ENCODE peak calls at places on chromosomes 3 and 15, in four cellular contexts. T is adrenal gland, L is thoracic aorta, V is mammary epithelial cell. U is an unnamed sample.

GRCh38 chr3:33313331-33313730 is 36.1 kb downstream of the FBXL2 start:
- DNase-seq in T (no peak), L (no peak), V (no peak), U (no peak)

GRCh38 chr3:194136519-194137313 is 768 bp downstream of the HES1 start:
- DNase-seq in T (no peak), L (peak; percentile 5), V (no peak), U (peak; percentile 65)

GRCh38 chr3:14523792-14524191 is 16.4 kb downstream of the GRIP2 start:
- DNase-seq in T (peak; percentile 8), L (no peak), V (no peak), U (peak; percentile 6)

GRCh38 chr15:39135989-39136388 is 444.9 kb upstream of the THBS1 start:
- DNase-seq in T (no peak), L (no peak), V (peak; percentile 51), U (peak; percentile 88)

GRCh38 chr3:9970020-9970652 is 16.5 kb downstream of the EMC3 start:
- DNase-seq in T (no peak), L (no peak), V (peak; percentile 58), U (peak; percentile 53)

GRCh38 chr15:60673918-60674558 is 195.1 kb upstream of the ICE2 start:
- DNase-seq in T (peak; percentile 73), L (peak; percentile 41), V (peak; percentile 91), U (peak; percentile 89)

GRCh38 chr15:65839354-65839901 is 29.9 kb upstream of the RAB11A start:
- DNase-seq in T (no peak), L (no peak), V (no peak), U (no peak)

GRCh38 chr3:12017487-12017886 is 13.3 kb downstream of the SYN2 start:
- DNase-seq in T (no peak), L (no peak), V (no peak), U (no peak)

GRCh38 chr3:129346690-129347440 is 68.2 kb downstream of the HMCES start:
- DNase-seq in T (peak; percentile 33), L (no peak), V (no peak), U (no peak)

GRCh38 chr3:129756871-129757270 is 136.6 kb downstream of the TMCC1 start:
- DNase-seq in T (no peak), L (no peak), V (no peak), U (peak; percentile 31)

GRCh38 chr15:92747047-92747446 is 91.5 kb upstream of the FAM174B start:
- DNase-seq in T (no peak), L (no peak), V (no peak), U (no peak)

GRCh38 chr15:100703032-100703578 is 100.7 kb downstream of the ASB7 start:
- DNase-seq in T (no peak), L (no peak), V (peak; percentile 74), U (no peak)

GRCh38 chr15:41869770-41870688 is 23.8 kb downstream of the SPTBN5 start:
- DNase-seq in T (no peak), L (no peak), V (no peak), U (no peak)

GRCh38 chr3:182978387-182978786 is 2.0 kb downstream of the DCUN1D1 start:
- DNase-seq in T (no peak), L (no peak), V (no peak), U (no peak)

GRCh38 chr3:31704651-31705179 is 172.0 kb downstream of the STT3B start:
- DNase-seq in T (peak; percentile 90), L (no peak), V (peak; percentile 50), U (peak; percentile 75)

GRCh38 chr15:62928242-62928995 is 114.1 kb upstream of the TPM1 start:
- DNase-seq in T (peak; percentile 47), L (peak; percentile 40), V (peak; percentile 88), U (peak; percentile 85)

GRCh38 chr3:46065294-46065705 is 38.0 kb upstream of the XCR1 start:
- DNase-seq in T (peak; percentile 28), L (no peak), V (peak; percentile 87), U (no peak)

GRCh38 chr3:132283440-132283839 is 33.8 kb upstream of the ACP3 start:
- DNase-seq in T (no peak), L (no peak), V (no peak), U (no peak)

GRCh38 chr15:78437107-78437761 is 782 bp upstream of the IREB2 start:
- DNase-seq in T (no peak), L (no peak), V (no peak), U (no peak)

GRCh38 chr15:33201376-33202189 is 7.1 kb upstream of the FMN1 start:
- DNase-seq in T (peak; percentile 89), L (no peak), V (peak; percentile 91), U (no peak)

GRCh38 chr3:16143870-16144568 is 30.5 kb upstream of the GALNT15 start:
- DNase-seq in T (no peak), L (no peak), V (no peak), U (no peak)

GRCh38 chr15:42650208-42651066 is 75.0 kb downstream of the STARD9 start:
- DNase-seq in T (peak; percentile 65), L (peak; percentile 28), V (peak; percentile 85), U (peak; percentile 55)

GRCh38 chr15:61037031-61037430 is 192.1 kb downstream of the RORA start:
- DNase-seq in T (no peak), L (no peak), V (no peak), U (no peak)

GRCh38 chr3:14364580-14365292 is 37.7 kb upstream of the SLC6A6 start:
- DNase-seq in T (no peak), L (no peak), V (no peak), U (no peak)

GRCh38 chr3:52769786-52770445 is 824 bp downstream of the NEK4 start:
- DNase-seq in T (no peak), L (no peak), V (peak; percentile 17), U (no peak)

GRCh38 chr15:60477991-60478632 is 830 bp downstream of the ICE2 start:
- DNase-seq in T (no peak), L (no peak), V (peak; percentile 28), U (no peak)

GRCh38 chr15:79978694-79979519 is 7.9 kb upstream of the BCL2A1 start:
- DNase-seq in T (no peak), L (no peak), V (peak; percentile 64), U (peak; percentile 37)

GRCh38 chr3:197737319-197737649 is 580 bp upstream of the RUBCN start:
- DNase-seq in T (no peak), L (no peak), V (no peak), U (no peak)

GRCh38 chr3:197734667-197735318 is 1.9 kb downstream of the RUBCN start:
- DNase-seq in T (no peak), L (no peak), V (no peak), U (no peak)

GRCh38 chr3:197736491-197737318 is at the start of gene RUBCN:
- DNase-seq in T (peak; percentile 96), L (peak; percentile 84), V (peak; percentile 96), U (peak; percentile 74)

GRCh38 chr3:197736010-197736490 is 654 bp downstream of the RUBCN start:
- DNase-seq in T (no peak), L (no peak), V (peak; percentile 36), U (no peak)

GRCh38 chr3:197737749-197738462 is 1.2 kb upstream of the RUBCN start:
- DNase-seq in T (no peak), L (no peak), V (no peak), U (no peak)
- H3K4me3 ChIP-seq in T (no peak overlapping the region), L (peak overlapping the region; percentile 99), V (peak overlapping the region; percentile 69), U (no peak overlapping the region)

GRCh38 chr3:42801048-42801620 is 3.2 kb downstream of the HIGD1A start:
- DNase-seq in T (no peak), L (no peak), V (no peak), U (no peak)

GRCh38 chr3:42802876-42803799 is 1.2 kb downstream of the HIGD1A start:
- DNase-seq in T (no peak), L (no peak), V (peak; percentile 39), U (no peak)

GRCh38 chr3:42803800-42804112 is 534 bp downstream of the HIGD1A start:
- DNase-seq in T (peak; percentile 76), L (no peak), V (no peak), U (no peak)

GRCh38 chr3:42799376-42799775 is 4.9 kb downstream of the HIGD1A start:
- DNase-seq in T (no peak), L (no peak), V (no peak), U (no peak)

GRCh38 chr3:42801784-42802183 is 2.5 kb downstream of the HIGD1A start:
- DNase-seq in T (no peak), L (no peak), V (no peak), U (no peak)
- H3K4me3 ChIP-seq in T (no peak overlapping the region), L (no peak overlapping the region), V (no peak overlapping the region), U (no peak overlapping the region)

GRCh38 chr3:158103956-158104338 is 2.3 kb downstream of the SHOX2 start:
- DNase-seq in T (no peak), L (no peak), V (no peak), U (no peak)

GRCh38 chr3:158103131-158103955 is 2.9 kb downstream of the SHOX2 start:
- DNase-seq in T (no peak), L (no peak), V (no peak), U (no peak)

GRCh38 chr3:158105124-158105709 is 1.0 kb downstream of the SHOX2 start:
- DNase-seq in T (no peak), L (no peak), V (peak; percentile 13), U (no peak)

GRCh38 chr3:158105710-158106438 is at the start of gene SHOX2:
- DNase-seq in T (no peak), L (no peak), V (peak; percentile 56), U (no peak)

GRCh38 chr3:158104346-158105020 is 1.7 kb downstream of the SHOX2 start:
- DNase-seq in T (no peak), L (no peak), V (no peak), U (no peak)
- H3K4me3 ChIP-seq in T (no peak overlapping the region), L (peak overlapping the region; percentile 55), V (no peak overlapping the region), U (peak overlapping the region; percentile 62)

GRCh38 chr15:58556541-58556940 is 124.8 kb downstream of the LIPC start:
- DNase-seq in T (no peak), L (no peak), V (no peak), U (no peak)

GRCh38 chr15:58553365-58553918 is 121.7 kb downstream of the LIPC start:
- DNase-seq in T (no peak), L (no peak), V (no peak), U (no peak)

GRCh38 chr15:58555168-58556027 is 123.6 kb downstream of the LIPC start:
- DNase-seq in T (no peak), L (no peak), V (no peak), U (no peak)

GRCh38 chr15:58556028-58556361 is 124.2 kb downstream of the LIPC start:
- DNase-seq in T (no peak), L (no peak), V (no peak), U (no peak)

GRCh38 chr15:58554758-58555157 is 123.0 kb downstream of the LIPC start:
- DNase-seq in T (no peak), L (no peak), V (no peak), U (no peak)
- H3K4me3 ChIP-seq in T (no peak overlapping the region), L (no peak overlapping the region), V (no peak overlapping the region), U (no peak overlapping the region)

GRCh38 chr3:181330821-181331563 is 341.5 kb upstream of the DNAJC19 start:
- DNase-seq in T (no peak), L (no peak), V (no peak), U (no peak)

GRCh38 chr3:181330257-181330656 is 340.7 kb upstream of the DNAJC19 start:
- DNase-seq in T (no peak), L (no peak), V (no peak), U (no peak)

GRCh38 chr3:181327349-181327748 is 337.8 kb upstream of the DNAJC19 start:
- DNase-seq in T (no peak), L (no peak), V (no peak), U (no peak)

GRCh38 chr3:181326637-181327223 is 337.2 kb upstream of the DNAJC19 start:
- DNase-seq in T (no peak), L (no peak), V (peak; percentile 6), U (no peak)

GRCh38 chr3:181329024-181329423 is 339.5 kb upstream of the DNAJC19 start:
- DNase-seq in T (no peak), L (no peak), V (no peak), U (no peak)
- H3K4me3 ChIP-seq in T (no peak overlapping the region), L (no peak overlapping the region), V (no peak overlapping the region), U (no peak overlapping the region)